ENCODE peak calls at places on chromosomes 16 and 17, in four cellular contexts. Y is SJSA1, K is heart right ventricle, Q is neural progenitor cell. F is an unnamed sample.

GRCh38 chr17:76543482-76544122 is 3.8 kb downstream of the PRCD start:
- DNase-seq in Q (peak; percentile 34), Y (no peak), K (no peak), F (no peak)

GRCh38 chr16:67860589-67861398 is 12.1 kb upstream of the EDC4 start:
- DNase-seq in K (no peak), Q (no peak), Y (no peak), F (peak; percentile 46)

GRCh38 chr16:89177501-89177900 is 6.0 kb downstream of the CDH15 start:
- DNase-seq in Y (no peak), K (no peak), Q (no peak), F (no peak)

GRCh38 chr17:49635121-49635520 is 42.8 kb downstream of the SPOP start:
- DNase-seq in Y (no peak), Q (no peak), K (no peak), F (no peak)

GRCh38 chr16:30473231-30474061 is 904 bp downstream of the ITGAL start:
- DNase-seq in K (no peak), Q (no peak), Y (no peak), F (no peak)

GRCh38 chr17:74768069-74768762 is 7.9 kb downstream of the NAT9 start:
- DNase-seq in K (peak; percentile 78), Q (no peak), Y (no peak), F (no peak)

GRCh38 chr16:79265701-79266100 is 334.8 kb downstream of the MAF start:
- DNase-seq in Q (no peak), Y (no peak), K (no peak), F (no peak)

GRCh38 chr16:8945626-8946296 is 17.9 kb downstream of the USP7 start:
- DNase-seq in Y (no peak), K (no peak), Q (no peak), F (no peak)

GRCh38 chr17:46818319-46818928 is at the start of gene WNT3:
- DNase-seq in Q (peak; percentile 82), Y (no peak), K (no peak), F (no peak)

GRCh38 chr17:7561589-7562207 is at the start of gene SENP3:
- DNase-seq in K (peak; percentile 90), Q (peak; percentile 97), Y (peak; percentile 86), F (peak; percentile 72)

GRCh38 chr16:67461600-67462278 is 19.2 kb downstream of the ATP6V0D1 start:
- DNase-seq in Y (no peak), K (no peak), Q (no peak), F (no peak)

GRCh38 chr17:80694992-80695912 is 150.6 kb downstream of the RPTOR start:
- DNase-seq in K (no peak), Y (no peak), Q (no peak), F (no peak)

GRCh38 chr17:49872776-49873377 is 25.0 kb upstream of the TAC4 start:
- DNase-seq in Q (no peak), K (no peak), Y (no peak), F (no peak)

GRCh38 chr17:82979718-82980117 is 99.7 kb upstream of the METRNL start:
- DNase-seq in Y (no peak), K (no peak), Q (no peak), F (no peak)

GRCh38 chr16:31331141-31331764 is 23.7 kb upstream of the ITGAX start:
- DNase-seq in K (no peak), Y (no peak), Q (peak; percentile 72), F (no peak)

GRCh38 chr17:42879596-42879985 is 21.0 kb upstream of the G6PC1 start:
- DNase-seq in Y (no peak), Q (no peak), K (no peak), F (peak; percentile 17)

GRCh38 chr17:81819648-81820171 is 13.4 kb downstream of the MCRIP1 start:
- DNase-seq in Q (no peak), K (no peak), Y (no peak), F (no peak)

GRCh38 chr17:50194441-50195195 is 6.8 kb downstream of the COL1A1 start:
- DNase-seq in K (no peak), Y (no peak), Q (no peak), F (no peak)

GRCh38 chr17:7623661-7624060 is 4.0 kb downstream of the SAT2 start:
- DNase-seq in K (no peak), Q (no peak), Y (no peak), F (no peak)

GRCh38 chr16:30518552-30518951 is 7.8 kb downstream of the ZNF768 start:
- DNase-seq in K (no peak), Y (no peak), Q (no peak), F (no peak)

GRCh38 chr16:11219188-11219587 is 36.8 kb downstream of the SOCS1 start:
- DNase-seq in Y (no peak), Q (no peak), K (no peak), F (no peak)

GRCh38 chr16:17377360-17378324 is 93.1 kb downstream of the XYLT1 start:
- DNase-seq in Y (no peak), K (no peak), Q (peak; percentile 84), F (no peak)

GRCh38 chr17:18997650-18998196 is 6.8 kb downstream of the FAM83G start:
- DNase-seq in Q (no peak), K (no peak), Y (no peak), F (no peak)

GRCh38 chr17:27471321-27472269 is 15.3 kb downstream of the KSR1 start:
- DNase-seq in K (no peak), Q (no peak), Y (no peak), F (peak; percentile 33)

GRCh38 chr17:4485676-4486646 is 12.7 kb upstream of the SPNS2 start:
- DNase-seq in K (no peak), Y (no peak), Q (no peak), F (no peak)

GRCh38 chr16:71499775-71500364 is 10.7 kb upstream of the ZNF19 start:
- DNase-seq in Q (peak; percentile 72), K (peak; percentile 26), Y (no peak), F (peak; percentile 59)

GRCh38 chr17:66276328-66276937 is 26.0 kb upstream of the PRKCA start:
- DNase-seq in K (no peak), Q (no peak), Y (peak; percentile 38), F (peak; percentile 32)

GRCh38 chr17:13996758-13997157 is 72.5 kb upstream of the COX10 start:
- DNase-seq in Y (no peak), K (no peak), Q (no peak), F (no peak)

GRCh38 chr16:78210305-78210704 is 110.9 kb downstream of the WWOX start:
- DNase-seq in Y (no peak), Q (peak; percentile 23), K (no peak), F (peak; percentile 31)

GRCh38 chr16:66915041-66915440 is 3.6 kb downstream of the CDH16 start:
- DNase-seq in Q (no peak), K (no peak), Y (no peak), F (no peak)

GRCh38 chr17:31583795-31584340 is 192.4 kb downstream of the RAB11FIP4 start:
- DNase-seq in Y (no peak), Q (no peak), K (no peak), F (no peak)

GRCh38 chr16:66588981-66589713 is 9.9 kb downstream of the CMTM2 start:
- DNase-seq in Y (no peak), Q (peak; percentile 50), K (peak; percentile 45), F (no peak)

GRCh38 chr17:56125830-56126819 is 27.1 kb upstream of the ANKFN1 start:
- DNase-seq in Y (peak; percentile 90), K (no peak), Q (peak; percentile 68), F (peak; percentile 11)

GRCh38 chr17:349666-350065 is 2.9 kb downstream of the RPH3AL start:
- DNase-seq in Y (no peak), Q (no peak), K (no peak), F (no peak)

GRCh38 chr16:89187337-89188063 is 12.8 kb downstream of the SLC22A31 start:
- DNase-seq in Y (no peak), K (no peak), Q (peak; percentile 42), F (no peak)

GRCh38 chr17:73343168-73343634 is 31.4 kb upstream of the CDC42EP4 start:
- DNase-seq in K (peak; percentile 66), Q (peak; percentile 96), Y (peak; percentile 96), F (peak; percentile 77)
- H3K4me3 ChIP-seq in K (no peak overlapping the region), Q (peak overlapping the region; percentile 3), Y (peak overlapping the region; percentile 2), F (peak overlapping the region; percentile 20)

GRCh38 chr17:17988427-17988945 is 15.8 kb downstream of the DRC3 start:
- DNase-seq in Q (no peak), Y (no peak), K (no peak), F (no peak)

GRCh38 chr17:17989081-17989480 is 16.4 kb downstream of the DRC3 start:
- DNase-seq in Q (no peak), Y (no peak), K (no peak), F (no peak)

GRCh38 chr17:17987901-17988300 is 15.2 kb downstream of the DRC3 start:
- DNase-seq in Q (no peak), Y (no peak), K (no peak), F (no peak)

GRCh38 chr17:17989618-17990017 is 17.0 kb downstream of the DRC3 start:
- DNase-seq in Y (no peak), Q (no peak), K (no peak), F (no peak)

DNA sequence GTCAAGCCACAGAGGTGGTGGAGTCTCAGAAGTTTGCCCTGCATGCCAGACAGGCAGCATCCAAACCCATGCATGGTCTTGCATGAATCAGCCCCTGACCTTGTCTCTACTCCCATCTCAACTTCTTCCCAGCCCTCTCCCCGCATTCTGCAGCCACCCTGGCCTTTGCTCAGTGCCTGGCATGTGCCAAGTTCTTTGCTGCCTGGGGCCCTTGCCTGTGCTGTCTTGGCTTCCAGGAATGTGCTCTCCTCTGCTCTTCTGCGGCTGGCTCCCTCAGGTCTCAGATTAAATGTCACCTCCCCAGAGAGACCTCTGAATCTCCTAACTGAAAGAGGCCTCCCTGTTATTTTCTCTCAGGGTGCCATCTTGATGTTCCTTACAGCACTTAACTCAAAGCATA is 17.6 kb downstream of the DRC3 start:
- DNase-seq in Y (no peak), Q (no peak), K (no peak), F (no peak)
- H3K27ac ChIP-seq in Y (peak overlapping the region; percentile 86), Q (no peak overlapping the region), K (no peak overlapping the region), F (peak overlapping the region; percentile 46)

GRCh38 chr17:6497496-6498221 is 53.4 kb downstream of the PIMREG start:
- DNase-seq in Q (no peak), K (no peak), Y (no peak), F (no peak)

GRCh38 chr17:6496636-6497441 is 52.6 kb downstream of the PIMREG start:
- DNase-seq in Y (no peak), K (no peak), Q (no peak), F (no peak)

GRCh38 chr17:6496116-6496481 is 51.8 kb downstream of the PIMREG start:
- DNase-seq in Y (no peak), Q (peak; percentile 63), K (no peak), F (no peak)

GRCh38 chr17:6494239-6494941 is 50.1 kb downstream of the PIMREG start:
- DNase-seq in Y (no peak), K (no peak), Q (no peak), F (no peak)

DNA sequence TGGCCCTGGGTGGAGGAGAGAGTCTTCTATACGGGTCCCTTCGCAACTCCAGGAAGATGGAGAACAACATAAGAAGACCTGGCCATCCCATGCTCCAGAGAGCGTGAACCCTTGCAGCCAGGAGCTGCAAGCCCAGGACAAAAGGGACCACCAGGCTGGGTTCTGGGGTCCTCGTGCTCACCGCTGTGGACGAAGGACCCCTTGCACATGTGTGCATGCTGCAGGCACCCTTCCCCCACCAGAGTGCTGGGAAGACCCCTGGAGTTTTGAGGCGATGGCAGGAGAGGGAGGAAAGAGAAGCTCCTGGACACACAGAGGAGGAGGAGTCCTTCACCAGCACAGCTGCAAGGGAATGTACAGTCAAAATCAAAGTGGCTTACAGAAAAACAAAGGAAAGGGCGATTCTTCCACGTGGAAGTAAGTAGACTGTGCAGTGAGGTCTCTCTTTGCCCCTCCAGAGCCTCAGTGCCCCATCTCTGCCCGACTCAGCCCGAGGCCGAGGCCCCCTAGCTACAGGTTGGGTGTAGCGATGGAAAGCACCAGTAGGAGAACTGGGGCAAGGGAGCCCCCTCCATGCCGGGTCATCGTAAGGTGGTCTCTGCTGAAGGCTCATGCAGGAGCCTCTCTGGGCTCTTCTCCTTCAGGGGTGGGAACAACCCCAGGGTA is 51.3 kb downstream of the PIMREG start:
- DNase-seq in Y (no peak), K (no peak), Q (no peak), F (no peak)
- H3K4me3 ChIP-seq in Y (no peak overlapping the region), K (no peak overlapping the region), Q (peak overlapping the region; percentile 14), F (no peak overlapping the region)

GRCh38 chr17:9887521-9887920 is 17.6 kb downstream of the RCVRN start:
- DNase-seq in Y (no peak), Q (no peak), K (no peak), F (no peak)
- H3K27ac ChIP-seq in Y (no peak overlapping the region), Q (no peak overlapping the region), K (no peak overlapping the region), F (no peak overlapping the region)